ENCODE peak calls at places on chromosomes 12 and 14, in five cellular contexts. One of them, this sample, is unnamed.

GRCh38 chr12:91400249-91400648 is 217.6 kb upstream of the DCN start:
- DNase-seq in RWPE1: no peak
- DNase-seq in GM13976: no peak
- DNase-seq in NB4: no peak
- DNase-seq in brain microvascular endothelial cell: peak
- DNase-seq in this sample: no peak

GRCh38 chr14:103941973-103942736 is at the start of gene RD3L:
- DNase-seq in brain microvascular endothelial cell: no peak
- DNase-seq in RWPE1: no peak
- DNase-seq in NB4: no peak
- DNase-seq in GM13976: no peak
- DNase-seq in this sample: no peak

GRCh38 chr14:92709340-92710000 is 39.0 kb downstream of the LGMN start:
- DNase-seq in NB4: no peak
- DNase-seq in GM13976: no peak
- DNase-seq in brain microvascular endothelial cell: no peak
- DNase-seq in RWPE1: no peak
- DNase-seq in this sample: no peak

GRCh38 chr14:101813833-101814232 is 52.3 kb downstream of the PPP2R5C start:
- DNase-seq in brain microvascular endothelial cell: no peak
- DNase-seq in RWPE1: no peak
- DNase-seq in NB4: no peak
- DNase-seq in GM13976: no peak
- DNase-seq in this sample: no peak

GRCh38 chr12:92107094-92107493 is 38.6 kb downstream of the BTG1 start:
- DNase-seq in brain microvascular endothelial cell: no peak
- DNase-seq in RWPE1: no peak
- DNase-seq in GM13976: no peak
- DNase-seq in NB4: no peak
- DNase-seq in this sample: no peak

GRCh38 chr12:10365716-10366433 is 24.0 kb downstream of the KLRK1 start:
- DNase-seq in GM13976: no peak
- DNase-seq in brain microvascular endothelial cell: no peak
- DNase-seq in NB4: peak
- DNase-seq in RWPE1: no peak
- DNase-seq in this sample: no peak

GRCh38 chr12:108516511-108517275 is 1.6 kb downstream of the FICD start:
- DNase-seq in GM13976: no peak
- DNase-seq in brain microvascular endothelial cell: no peak
- DNase-seq in NB4: peak
- DNase-seq in RWPE1: no peak
- DNase-seq in this sample: no peak

GRCh38 chr12:122855985-122856831 is 21.0 kb downstream of the HIP1R start:
- DNase-seq in GM13976: no peak
- DNase-seq in RWPE1: no peak
- DNase-seq in NB4: no peak
- DNase-seq in brain microvascular endothelial cell: no peak
- DNase-seq in this sample: no peak

GRCh38 chr14:54852215-54852614 is 50.4 kb downstream of the GCH1 start:
- DNase-seq in GM13976: no peak
- DNase-seq in brain microvascular endothelial cell: no peak
- DNase-seq in RWPE1: no peak
- DNase-seq in NB4: no peak
- DNase-seq in this sample: no peak

GRCh38 chr14:23131482-23131881 is 12.4 kb upstream of the CEBPE start:
- DNase-seq in GM13976: no peak
- DNase-seq in brain microvascular endothelial cell: no peak
- DNase-seq in RWPE1: no peak
- DNase-seq in NB4: no peak
- DNase-seq in this sample: no peak

GRCh38 chr12:106764738-106765137 is 9.7 kb upstream of the RIC8B start:
- DNase-seq in GM13976: no peak
- DNase-seq in NB4: peak
- DNase-seq in brain microvascular endothelial cell: no peak
- DNase-seq in RWPE1: no peak
- DNase-seq in this sample: no peak

GRCh38 chr12:119222222-119222951 is 43.7 kb downstream of the HSPB8 start:
- DNase-seq in NB4: no peak
- DNase-seq in GM13976: no peak
- DNase-seq in brain microvascular endothelial cell: no peak
- DNase-seq in RWPE1: no peak
- DNase-seq in this sample: no peak

GRCh38 chr14:68255697-68256178 is 436.2 kb downstream of the RAD51B start:
- DNase-seq in brain microvascular endothelial cell: peak
- DNase-seq in RWPE1: no peak
- DNase-seq in GM13976: no peak
- DNase-seq in NB4: no peak
- DNase-seq in this sample: no peak

GRCh38 chr12:12726543-12727093 is 9.4 kb downstream of the CDKN1B start:
- DNase-seq in RWPE1: no peak
- DNase-seq in NB4: peak
- DNase-seq in brain microvascular endothelial cell: peak
- DNase-seq in GM13976: no peak
- DNase-seq in this sample: no peak

GRCh38 chr14:58978336-58978735 is 210.1 kb upstream of the DAAM1 start:
- DNase-seq in brain microvascular endothelial cell: no peak
- DNase-seq in NB4: no peak
- DNase-seq in GM13976: no peak
- DNase-seq in RWPE1: no peak
- DNase-seq in this sample: no peak

GRCh38 chr12:99960312-99960711 is 24.4 kb downstream of the ANKS1B start:
- DNase-seq in GM13976: no peak
- DNase-seq in RWPE1: no peak
- DNase-seq in NB4: no peak
- DNase-seq in brain microvascular endothelial cell: no peak
- DNase-seq in this sample: no peak

GRCh38 chr14:94143239-94143638 is 13.8 kb upstream of the IFI27L2 start:
- DNase-seq in RWPE1: no peak
- DNase-seq in GM13976: no peak
- DNase-seq in NB4: peak
- DNase-seq in brain microvascular endothelial cell: no peak
- DNase-seq in this sample: peak

GRCh38 chr14:68936476-68936875 is 42.6 kb downstream of the ACTN1 start:
- DNase-seq in NB4: no peak
- DNase-seq in brain microvascular endothelial cell: no peak
- DNase-seq in RWPE1: no peak
- DNase-seq in GM13976: no peak
- DNase-seq in this sample: no peak

GRCh38 chr12:59972941-59973340 is 377.1 kb downstream of the SLC16A7 start:
- DNase-seq in brain microvascular endothelial cell: peak
- DNase-seq in NB4: peak
- DNase-seq in GM13976: no peak
- DNase-seq in RWPE1: peak
- DNase-seq in this sample: no peak

GRCh38 chr14:102221026-102221425 is 81.3 kb downstream of the WDR20 start:
- DNase-seq in NB4: peak
- DNase-seq in RWPE1: peak
- DNase-seq in brain microvascular endothelial cell: peak
- DNase-seq in GM13976: no peak
- DNase-seq in this sample: peak

GRCh38 chr12:109770861-109771670 is 57.4 kb downstream of the FAM222A start:
- DNase-seq in brain microvascular endothelial cell: no peak
- DNase-seq in RWPE1: no peak
- DNase-seq in GM13976: no peak
- DNase-seq in NB4: no peak
- DNase-seq in this sample: no peak

GRCh38 chr12:114834621-114835020 is 150.6 kb upstream of the TBX3 start:
- DNase-seq in brain microvascular endothelial cell: peak
- DNase-seq in GM13976: no peak
- DNase-seq in RWPE1: no peak
- DNase-seq in NB4: no peak
- DNase-seq in this sample: no peak

GRCh38 chr12:1130164-1130563 is 139.1 kb downstream of the ERC1 start:
- DNase-seq in NB4: peak
- DNase-seq in GM13976: no peak
- DNase-seq in RWPE1: no peak
- DNase-seq in brain microvascular endothelial cell: no peak
- DNase-seq in this sample: no peak

GRCh38 chr12:68855771-68856170 is 47.8 kb downstream of the MDM2 start:
- DNase-seq in GM13976: no peak
- DNase-seq in NB4: no peak
- DNase-seq in RWPE1: no peak
- DNase-seq in brain microvascular endothelial cell: no peak
- DNase-seq in this sample: no peak

GRCh38 chr12:18522806-18523205 is 215.0 kb downstream of the PLCZ1 start:
- DNase-seq in GM13976: no peak
- DNase-seq in RWPE1: no peak
- DNase-seq in brain microvascular endothelial cell: no peak
- DNase-seq in NB4: no peak
- DNase-seq in this sample: no peak

GRCh38 chr14:37142835-37143499 is 29.4 kb downstream of the SLC25A21 start:
- DNase-seq in GM13976: no peak
- DNase-seq in NB4: peak
- DNase-seq in RWPE1: peak
- DNase-seq in brain microvascular endothelial cell: peak
- DNase-seq in this sample: no peak

GRCh38 chr12:74776378-74776777 is 238.7 kb downstream of the ATXN7L3B start:
- DNase-seq in GM13976: no peak
- DNase-seq in brain microvascular endothelial cell: no peak
- DNase-seq in NB4: no peak
- DNase-seq in RWPE1: no peak
- DNase-seq in this sample: no peak

GRCh38 chr14:34461334-34462131 is 507 bp downstream of the SPTSSA start:
- DNase-seq in brain microvascular endothelial cell: peak
- DNase-seq in NB4: peak
- DNase-seq in RWPE1: peak
- DNase-seq in GM13976: no peak
- DNase-seq in this sample: no peak

GRCh38 chr14:78762331-78762730 is 592.2 kb downstream of the NRXN3 start:
- DNase-seq in GM13976: no peak
- DNase-seq in NB4: no peak
- DNase-seq in RWPE1: no peak
- DNase-seq in brain microvascular endothelial cell: no peak
- DNase-seq in this sample: no peak

GRCh38 chr14:72970824-72971434 is 44.7 kb downstream of the DCAF4 start:
- DNase-seq in brain microvascular endothelial cell: no peak
- DNase-seq in NB4: no peak
- DNase-seq in RWPE1: no peak
- DNase-seq in GM13976: no peak
- DNase-seq in this sample: no peak

GRCh38 chr12:117874842-117875434 is 93.9 kb downstream of the KSR2 start:
- DNase-seq in NB4: peak
- DNase-seq in GM13976: peak
- DNase-seq in brain microvascular endothelial cell: peak
- DNase-seq in RWPE1: peak
- DNase-seq in this sample: peak

GRCh38 chr12:45336331-45336730 is 120.4 kb downstream of the ANO6 start:
- DNase-seq in brain microvascular endothelial cell: peak
- DNase-seq in NB4: peak
- DNase-seq in RWPE1: peak
- DNase-seq in GM13976: no peak
- DNase-seq in this sample: no peak

GRCh38 chr12:64608901-64609542 is 1.3 kb upstream of the RASSF3 start:
- DNase-seq in RWPE1: peak
- DNase-seq in NB4: peak
- DNase-seq in brain microvascular endothelial cell: peak
- DNase-seq in GM13976: peak
- DNase-seq in this sample: no peak

GRCh38 chr14:55731881-55732498 is 152.0 kb downstream of the KTN1 start:
- DNase-seq in RWPE1: no peak
- DNase-seq in GM13976: no peak
- DNase-seq in NB4: peak
- DNase-seq in brain microvascular endothelial cell: peak
- DNase-seq in this sample: peak

GRCh38 chr14:95465358-95465757 is 51.1 kb downstream of the SYNE3 start:
- DNase-seq in brain microvascular endothelial cell: no peak
- DNase-seq in RWPE1: no peak
- DNase-seq in NB4: no peak
- DNase-seq in GM13976: no peak
- DNase-seq in this sample: no peak

GRCh38 chr14:94545131-94545841 is 16.0 kb upstream of the SERPINA4 start:
- DNase-seq in RWPE1: no peak
- DNase-seq in brain microvascular endothelial cell: peak
- DNase-seq in NB4: no peak
- DNase-seq in GM13976: no peak
- DNase-seq in this sample: no peak

GRCh38 chr12:132427999-132428871 is 61.7 kb upstream of the FBRSL1 start:
- DNase-seq in RWPE1: no peak
- DNase-seq in NB4: no peak
- DNase-seq in GM13976: no peak
- DNase-seq in brain microvascular endothelial cell: no peak
- DNase-seq in this sample: no peak

GRCh38 chr14:74595006-74595735 is 16.9 kb downstream of the LTBP2 start:
- DNase-seq in GM13976: no peak
- DNase-seq in RWPE1: no peak
- DNase-seq in brain microvascular endothelial cell: no peak
- DNase-seq in NB4: no peak
- DNase-seq in this sample: no peak

GRCh38 chr12:111758120-111758561 is 8.6 kb upstream of the ALDH2 start:
- DNase-seq in GM13976: no peak
- DNase-seq in RWPE1: no peak
- DNase-seq in NB4: peak
- DNase-seq in brain microvascular endothelial cell: no peak
- DNase-seq in this sample: peak

This sample was measured in H1.